ENCODE peak calls at places on chromosomes 1 and 21, in four cellular contexts. One of them, this sample, is unnamed.

GRCh38 chr1:58699011-58699762 is 675 bp downstream of the MYSM1 start:
- DNase-seq in SJSA1: no peak
- DNase-seq in pancreas: no peak
- DNase-seq in fibroblast of the aortic adventitia: peak; percentile 22
- DNase-seq in this sample: peak; percentile 6

GRCh38 chr1:183735069-183735860 is 69.7 kb upstream of the RGL1 start:
- DNase-seq in SJSA1: peak; percentile 10
- DNase-seq in pancreas: no peak
- DNase-seq in fibroblast of the aortic adventitia: peak; percentile 32
- DNase-seq in this sample: no peak

GRCh38 chr1:110102081-110102480 is 10.2 kb upstream of the UBL4B start:
- DNase-seq in SJSA1: no peak
- DNase-seq in fibroblast of the aortic adventitia: no peak
- DNase-seq in pancreas: no peak
- DNase-seq in this sample: no peak

GRCh38 chr21:20419780-20420179 is 578.4 kb upstream of the NCAM2 start:
- DNase-seq in pancreas: no peak
- DNase-seq in fibroblast of the aortic adventitia: no peak
- DNase-seq in SJSA1: no peak
- DNase-seq in this sample: no peak

GRCh38 chr1:93749894-93750301 is 68.3 kb upstream of the BCAR3 start:
- DNase-seq in fibroblast of the aortic adventitia: no peak
- DNase-seq in SJSA1: no peak
- DNase-seq in pancreas: no peak
- DNase-seq in this sample: peak; percentile 98

GRCh38 chr1:33098371-33098770 is 17.4 kb downstream of the AZIN2 start:
- DNase-seq in fibroblast of the aortic adventitia: peak; percentile 55
- DNase-seq in pancreas: no peak
- DNase-seq in SJSA1: no peak
- DNase-seq in this sample: peak; percentile 68

GRCh38 chr1:236354330-236355147 is 39.5 kb upstream of the EDARADD start:
- DNase-seq in SJSA1: no peak
- DNase-seq in pancreas: no peak
- DNase-seq in fibroblast of the aortic adventitia: peak; percentile 38
- DNase-seq in this sample: no peak

GRCh38 chr1:84724128-84724860 is 34.0 kb upstream of the SSX2IP start:
- DNase-seq in fibroblast of the aortic adventitia: no peak
- DNase-seq in SJSA1: no peak
- DNase-seq in pancreas: no peak
- DNase-seq in this sample: peak; percentile 41

GRCh38 chr1:29372108-29372507 is 135.8 kb downstream of the PTPRU start:
- DNase-seq in SJSA1: no peak
- DNase-seq in fibroblast of the aortic adventitia: no peak
- DNase-seq in pancreas: no peak
- DNase-seq in this sample: no peak

GRCh38 chr1:202046748-202047708 is 36.6 kb downstream of the ELF3 start:
- DNase-seq in SJSA1: no peak
- DNase-seq in fibroblast of the aortic adventitia: no peak
- DNase-seq in pancreas: no peak
- DNase-seq in this sample: no peak

GRCh38 chr1:11731719-11732283 is 4.1 kb upstream of the AGTRAP start:
- DNase-seq in fibroblast of the aortic adventitia: peak; percentile 71
- DNase-seq in SJSA1: peak; percentile 24
- DNase-seq in pancreas: no peak
- DNase-seq in this sample: no peak

GRCh38 chr1:199226163-199226562 is 587.3 kb downstream of the PTPRC start:
- DNase-seq in pancreas: no peak
- DNase-seq in fibroblast of the aortic adventitia: peak; percentile 63
- DNase-seq in SJSA1: peak; percentile 56
- DNase-seq in this sample: peak; percentile 45

GRCh38 chr21:44653656-44654575 is 543 bp downstream of the KRTAP12-4 start:
- DNase-seq in fibroblast of the aortic adventitia: no peak
- DNase-seq in SJSA1: no peak
- DNase-seq in pancreas: no peak
- DNase-seq in this sample: peak; percentile 72

GRCh38 chr1:93584238-93585003 is 97.2 kb downstream of the BCAR3 start:
- DNase-seq in pancreas: no peak
- DNase-seq in SJSA1: no peak
- DNase-seq in fibroblast of the aortic adventitia: peak; percentile 39
- DNase-seq in this sample: no peak

GRCh38 chr1:37732111-37732780 is 32.7 kb downstream of the EPHA10 start:
- DNase-seq in SJSA1: no peak
- DNase-seq in fibroblast of the aortic adventitia: no peak
- DNase-seq in pancreas: no peak
- DNase-seq in this sample: no peak

GRCh38 chr1:12040457-12041051 is 21.3 kb downstream of the MIIP start:
- DNase-seq in SJSA1: peak; percentile 65
- DNase-seq in fibroblast of the aortic adventitia: peak; percentile 95
- DNase-seq in pancreas: no peak
- DNase-seq in this sample: peak; percentile 30

GRCh38 chr1:20167126-20167525 is 18.8 kb upstream of the UBXN10 start:
- DNase-seq in SJSA1: no peak
- DNase-seq in fibroblast of the aortic adventitia: no peak
- DNase-seq in pancreas: no peak
- DNase-seq in this sample: no peak

GRCh38 chr1:184866582-184866981 is 107.7 kb downstream of the NIBAN1 start:
- DNase-seq in pancreas: no peak
- DNase-seq in SJSA1: no peak
- DNase-seq in fibroblast of the aortic adventitia: no peak
- DNase-seq in this sample: no peak
- H3K4me3 ChIP-seq in pancreas: no peak overlapping the region
- H3K4me3 ChIP-seq in SJSA1: no peak overlapping the region
- H3K4me3 ChIP-seq in fibroblast of the aortic adventitia: no peak overlapping the region
- H3K4me3 ChIP-seq in this sample: no peak overlapping the region

GRCh38 chr1:156429308-156430060 is 60.5 kb downstream of the RHBG start:
- DNase-seq in pancreas: no peak
- DNase-seq in SJSA1: no peak
- DNase-seq in fibroblast of the aortic adventitia: no peak
- DNase-seq in this sample: no peak
- H3K4me3 ChIP-seq in pancreas: no peak overlapping the region
- H3K4me3 ChIP-seq in SJSA1: no peak overlapping the region
- H3K4me3 ChIP-seq in fibroblast of the aortic adventitia: no peak overlapping the region
- H3K4me3 ChIP-seq in this sample: no peak overlapping the region

DNA sequence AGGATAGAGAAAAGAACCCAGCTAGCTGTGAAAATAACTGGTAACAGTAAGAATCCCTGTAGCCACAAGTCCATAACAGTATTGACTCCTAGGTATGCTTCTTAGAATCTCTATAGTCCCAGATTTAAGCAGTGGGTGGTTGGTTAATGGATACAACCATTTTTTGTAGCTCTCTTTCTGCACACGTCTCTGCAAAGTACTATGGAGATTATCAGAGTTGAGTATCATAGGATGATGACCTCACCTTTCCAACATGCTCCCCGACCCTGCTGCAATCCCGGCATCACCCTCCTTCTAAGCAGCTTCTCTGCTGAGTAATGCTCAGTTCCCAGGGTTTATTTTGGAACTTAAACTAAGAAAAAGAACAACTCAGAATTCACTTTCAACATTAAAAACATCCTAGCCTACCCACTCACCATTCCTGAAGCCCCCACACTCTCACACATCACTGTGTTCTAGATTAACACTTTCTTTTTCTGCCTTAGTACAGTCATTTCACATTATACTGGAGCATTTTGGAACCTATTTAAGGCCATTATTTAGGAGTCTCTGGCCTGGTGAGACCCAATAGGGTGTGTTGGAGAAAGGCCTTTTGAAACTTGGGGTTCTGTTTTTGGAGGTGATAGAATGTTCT is 2.7 kb downstream of the MLLT11 start:
- DNase-seq in SJSA1: peak; percentile 36
- DNase-seq in fibroblast of the aortic adventitia: peak; percentile 92
- DNase-seq in pancreas: no peak
- DNase-seq in this sample: no peak
- H3K4me3 ChIP-seq in SJSA1: no peak overlapping the region
- H3K4me3 ChIP-seq in fibroblast of the aortic adventitia: peak overlapping the region; percentile 42
- H3K4me3 ChIP-seq in pancreas: no peak overlapping the region
- H3K4me3 ChIP-seq in this sample: no peak overlapping the region

GRCh38 chr21:33023574-33024277 is 2.0 kb upstream of the OLIG2 start:
- DNase-seq in pancreas: no peak
- DNase-seq in SJSA1: no peak
- DNase-seq in fibroblast of the aortic adventitia: peak; percentile 8
- DNase-seq in this sample: no peak

GRCh38 chr21:33021667-33022066 is 4.1 kb upstream of the OLIG2 start:
- DNase-seq in pancreas: no peak
- DNase-seq in SJSA1: no peak
- DNase-seq in fibroblast of the aortic adventitia: no peak
- DNase-seq in this sample: no peak

GRCh38 chr21:33021150-33021549 is 4.6 kb upstream of the OLIG2 start:
- DNase-seq in SJSA1: no peak
- DNase-seq in fibroblast of the aortic adventitia: no peak
- DNase-seq in pancreas: no peak
- DNase-seq in this sample: no peak

GRCh38 chr21:33022828-33023573 is 2.7 kb upstream of the OLIG2 start:
- DNase-seq in SJSA1: no peak
- DNase-seq in pancreas: no peak
- DNase-seq in fibroblast of the aortic adventitia: no peak
- DNase-seq in this sample: no peak

DNA sequence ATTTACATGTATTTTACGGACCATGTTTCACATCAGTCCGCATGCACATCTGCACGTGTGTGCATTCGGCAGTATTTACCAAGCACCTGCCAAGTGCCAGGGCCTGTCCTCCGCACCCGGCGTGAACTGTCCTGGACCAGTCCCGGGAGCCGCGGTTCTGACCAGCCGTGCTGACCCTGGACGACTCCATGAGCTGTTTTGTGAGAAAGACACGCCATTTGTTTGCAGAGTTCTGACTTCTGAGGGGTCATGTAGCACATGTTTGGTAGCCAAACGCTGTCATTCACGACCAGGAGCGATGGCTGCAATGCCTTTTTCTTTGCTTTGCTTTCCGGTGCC is 3.3 kb upstream of the OLIG2 start:
- DNase-seq in pancreas: no peak
- DNase-seq in SJSA1: no peak
- DNase-seq in fibroblast of the aortic adventitia: no peak
- DNase-seq in this sample: no peak
- H3K4me3 ChIP-seq in pancreas: no peak overlapping the region
- H3K4me3 ChIP-seq in SJSA1: no peak overlapping the region
- H3K4me3 ChIP-seq in fibroblast of the aortic adventitia: no peak overlapping the region
- H3K4me3 ChIP-seq in this sample: no peak overlapping the region

DNA sequence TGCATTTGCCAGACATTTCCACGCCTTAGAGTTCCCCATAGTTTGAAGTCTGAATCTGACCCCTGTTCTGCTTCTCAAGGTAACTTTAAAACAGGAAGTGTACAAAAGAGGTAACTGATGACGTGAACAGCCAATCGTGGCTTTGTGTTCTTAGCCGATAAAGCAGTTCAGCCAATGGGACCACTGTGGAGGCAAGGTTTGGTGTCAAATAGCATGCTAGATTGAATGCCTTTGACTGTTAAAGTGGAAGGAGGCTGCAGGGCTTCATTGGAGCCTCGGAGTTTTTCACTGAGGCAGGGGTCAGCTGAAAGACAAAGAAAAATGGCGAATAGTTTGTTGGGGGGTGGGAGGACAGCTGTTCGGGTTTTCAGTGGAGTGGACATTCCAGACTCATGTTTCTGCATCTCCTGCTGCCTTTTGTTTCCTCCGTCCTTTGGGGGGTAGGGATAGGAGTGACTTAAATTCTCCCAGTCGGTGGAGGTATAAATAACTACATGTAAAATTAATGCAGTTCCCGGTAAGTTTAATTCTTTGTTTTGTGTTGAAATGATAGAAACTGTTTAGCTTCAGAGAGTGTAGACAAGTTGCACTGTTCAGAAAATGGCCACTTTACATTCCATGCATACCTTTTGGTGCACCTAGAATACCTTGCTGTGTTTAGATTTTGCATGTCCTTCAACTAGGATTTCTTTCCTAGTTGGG is 17.7 kb downstream of the NFYC start:
- DNase-seq in fibroblast of the aortic adventitia: peak; percentile 98
- DNase-seq in pancreas: peak; percentile 56
- DNase-seq in SJSA1: peak; percentile 86
- DNase-seq in this sample: peak; percentile 50
- H3K4me3 ChIP-seq in fibroblast of the aortic adventitia: peak overlapping the region; percentile 73
- H3K4me3 ChIP-seq in pancreas: peak overlapping the region; percentile 48
- H3K4me3 ChIP-seq in SJSA1: peak overlapping the region; percentile 35
- H3K4me3 ChIP-seq in this sample: no peak overlapping the region

GRCh38 chr1:200737647-200738296 is 921 bp upstream of the CAMSAP2 start:
- DNase-seq in SJSA1: no peak
- DNase-seq in pancreas: no peak
- DNase-seq in fibroblast of the aortic adventitia: no peak
- DNase-seq in this sample: no peak
- H3K4me3 ChIP-seq in SJSA1: peak overlapping the region; percentile 97
- H3K4me3 ChIP-seq in pancreas: no peak overlapping the region
- H3K4me3 ChIP-seq in fibroblast of the aortic adventitia: no peak overlapping the region
- H3K4me3 ChIP-seq in this sample: no peak overlapping the region

GRCh38 chr1:99825098-99825497 is 25.1 kb upstream of the AGL start:
- DNase-seq in fibroblast of the aortic adventitia: no peak
- DNase-seq in pancreas: no peak
- DNase-seq in SJSA1: no peak
- DNase-seq in this sample: no peak
- H3K4me3 ChIP-seq in fibroblast of the aortic adventitia: no peak overlapping the region
- H3K4me3 ChIP-seq in pancreas: no peak overlapping the region
- H3K4me3 ChIP-seq in SJSA1: no peak overlapping the region
- H3K4me3 ChIP-seq in this sample: no peak overlapping the region

GRCh38 chr1:108531429-108531828 is 28.5 kb upstream of the EEIG2 start:
- DNase-seq in fibroblast of the aortic adventitia: peak; percentile 69
- DNase-seq in pancreas: no peak
- DNase-seq in SJSA1: no peak
- DNase-seq in this sample: no peak
- H3K4me3 ChIP-seq in fibroblast of the aortic adventitia: no peak overlapping the region
- H3K4me3 ChIP-seq in pancreas: no peak overlapping the region
- H3K4me3 ChIP-seq in SJSA1: no peak overlapping the region
- H3K4me3 ChIP-seq in this sample: no peak overlapping the region

GRCh38 chr1:224185208-224185607 is 2.2 kb downstream of the DEGS1 start:
- DNase-seq in fibroblast of the aortic adventitia: no peak
- DNase-seq in pancreas: no peak
- DNase-seq in SJSA1: no peak
- DNase-seq in this sample: no peak
- H3K4me3 ChIP-seq in fibroblast of the aortic adventitia: no peak overlapping the region
- H3K4me3 ChIP-seq in pancreas: no peak overlapping the region
- H3K4me3 ChIP-seq in SJSA1: no peak overlapping the region
- H3K4me3 ChIP-seq in this sample: no peak overlapping the region

GRCh38 chr1:225465793-225466517 is 38.1 kb upstream of the LBR start:
- DNase-seq in SJSA1: no peak
- DNase-seq in pancreas: no peak
- DNase-seq in fibroblast of the aortic adventitia: no peak
- DNase-seq in this sample: no peak

GRCh38 chr1:225468270-225469020 is 40.6 kb upstream of the LBR start:
- DNase-seq in SJSA1: no peak
- DNase-seq in pancreas: no peak
- DNase-seq in fibroblast of the aortic adventitia: no peak
- DNase-seq in this sample: no peak

GRCh38 chr1:225466848-225467192 is 39.0 kb upstream of the LBR start:
- DNase-seq in fibroblast of the aortic adventitia: no peak
- DNase-seq in SJSA1: no peak
- DNase-seq in pancreas: no peak
- DNase-seq in this sample: no peak

GRCh38 chr1:225469051-225469450 is 41.2 kb upstream of the LBR start:
- DNase-seq in fibroblast of the aortic adventitia: no peak
- DNase-seq in SJSA1: no peak
- DNase-seq in pancreas: no peak
- DNase-seq in this sample: no peak

GRCh38 chr1:225467193-225468020 is 39.6 kb upstream of the LBR start:
- DNase-seq in SJSA1: no peak
- DNase-seq in fibroblast of the aortic adventitia: no peak
- DNase-seq in pancreas: no peak
- DNase-seq in this sample: peak; percentile 94
- H3K4me3 ChIP-seq in SJSA1: no peak overlapping the region
- H3K4me3 ChIP-seq in fibroblast of the aortic adventitia: no peak overlapping the region
- H3K4me3 ChIP-seq in pancreas: peak overlapping the region; percentile 23
- H3K4me3 ChIP-seq in this sample: peak overlapping the region; percentile 84